ENCODE peak calls at places on chromosomes 12 and 14, in eight cellular contexts. G is endothelial cell, W is IMR-90, I is heart right ventricle, F is mesothelial cell of epicardium, A is ascending aorta, T is fibroblast of pulmonary artery, H is WERI-Rb-1. X is an unnamed sample.

GRCh38 chr14:81565441-81566290 is 32.0 kb upstream of the SEL1L start:
- DNase-seq in G (peak; percentile 26), W (no peak), I (peak; percentile 20), F (no peak), A (no peak), T (peak; percentile 20), H (peak; percentile 43), X (no peak)

GRCh38 chr12:92930421-92930820 is 1.3 kb upstream of the EEA1 start:
- DNase-seq in G (no peak), W (no peak), I (no peak), F (no peak), A (no peak), T (no peak), H (no peak), X (no peak)

GRCh38 chr14:67602995-67603545 is 3.0 kb upstream of the PIGH start:
- DNase-seq in G (no peak), W (no peak), I (no peak), F (no peak), A (no peak), T (no peak), H (no peak), X (no peak)

GRCh38 chr12:96409734-96410133 is 9.5 kb upstream of the CDK17 start:
- DNase-seq in G (no peak), W (no peak), I (no peak), F (no peak), A (no peak), T (no peak), H (no peak), X (no peak)

GRCh38 chr12:57614178-57614947 is 3.1 kb downstream of the ARHGEF25 start:
- DNase-seq in G (no peak), W (peak; percentile 15), I (peak; percentile 75), F (no peak), A (no peak), T (no peak), H (no peak), X (no peak)

GRCh38 chr12:14853966-14854365 is 10.6 kb upstream of the ART4 start:
- DNase-seq in G (no peak), W (no peak), I (no peak), F (no peak), A (no peak), T (no peak), H (no peak), X (no peak)

GRCh38 chr12:96294831-96295230 is 100.7 kb downstream of the ELK3 start:
- DNase-seq in G (no peak), W (peak; percentile 53), I (no peak), F (no peak), A (no peak), T (peak; percentile 47), H (no peak), X (no peak)

GRCh38 chr12:14071833-14072232 is 90.4 kb upstream of the GRIN2B start:
- DNase-seq in G (no peak), W (no peak), I (no peak), F (no peak), A (no peak), T (no peak), H (no peak), X (no peak)

GRCh38 chr12:48995061-48995879 is 3.9 kb downstream of the DDN start:
- DNase-seq in G (peak; percentile 87), W (peak; percentile 73), I (peak; percentile 80), F (peak; percentile 87), A (peak; percentile 86), T (peak; percentile 82), H (peak; percentile 93), X (peak; percentile 94)

GRCh38 chr12:601976-602699 is 61.1 kb downstream of the NINJ2 start:
- DNase-seq in G (no peak), W (no peak), I (no peak), F (no peak), A (no peak), T (no peak), H (no peak), X (no peak)

GRCh38 chr12:117188961-117189724 is 1.1 kb downstream of the FBXO21 start:
- DNase-seq in G (no peak), W (peak; percentile 72), I (peak; percentile 13), F (peak; percentile 41), A (no peak), T (peak; percentile 65), H (no peak), X (no peak)

GRCh38 chr12:23880988-23881387 is 68.5 kb downstream of the SOX5 start:
- DNase-seq in G (no peak), W (no peak), I (no peak), F (no peak), A (no peak), T (no peak), H (peak; percentile 75), X (no peak)

GRCh38 chr12:75889214-75889613 is 142.4 kb downstream of the PHLDA1 start:
- DNase-seq in G (no peak), W (no peak), I (no peak), F (no peak), A (no peak), T (no peak), H (no peak), X (no peak)

GRCh38 chr14:68564826-68565760 is 227.8 kb downstream of the ZFP36L1 start:
- DNase-seq in G (no peak), W (no peak), I (no peak), F (no peak), A (no peak), T (peak; percentile 40), H (no peak), X (no peak)

GRCh38 chr12:113208041-113208934 is 13.0 kb upstream of the TPCN1 start:
- DNase-seq in G (no peak), W (peak; percentile 79), I (peak; percentile 63), F (no peak), A (no peak), T (peak; percentile 38), H (no peak), X (no peak)

GRCh38 chr12:4012073-4012472 is 138.9 kb upstream of the PARP11 start:
- DNase-seq in G (no peak), W (no peak), I (no peak), F (no peak), A (no peak), T (no peak), H (no peak), X (no peak)

GRCh38 chr14:61472801-61473376 is 151.5 kb downstream of the PRKCH start:
- DNase-seq in G (no peak), W (peak; percentile 24), I (no peak), F (no peak), A (no peak), T (peak; percentile 46), H (no peak), X (no peak)

GRCh38 chr12:48159976-48160525 is 2.7 kb upstream of the ASB8 start:
- DNase-seq in G (no peak), W (peak; percentile 21), I (no peak), F (no peak), A (no peak), T (no peak), H (no peak), X (no peak)

GRCh38 chr12:102343361-102344121 is 136.8 kb downstream of the IGF1 start:
- DNase-seq in G (no peak), W (peak; percentile 16), I (no peak), F (no peak), A (no peak), T (peak; percentile 33), H (peak; percentile 50), X (no peak)

DNA sequence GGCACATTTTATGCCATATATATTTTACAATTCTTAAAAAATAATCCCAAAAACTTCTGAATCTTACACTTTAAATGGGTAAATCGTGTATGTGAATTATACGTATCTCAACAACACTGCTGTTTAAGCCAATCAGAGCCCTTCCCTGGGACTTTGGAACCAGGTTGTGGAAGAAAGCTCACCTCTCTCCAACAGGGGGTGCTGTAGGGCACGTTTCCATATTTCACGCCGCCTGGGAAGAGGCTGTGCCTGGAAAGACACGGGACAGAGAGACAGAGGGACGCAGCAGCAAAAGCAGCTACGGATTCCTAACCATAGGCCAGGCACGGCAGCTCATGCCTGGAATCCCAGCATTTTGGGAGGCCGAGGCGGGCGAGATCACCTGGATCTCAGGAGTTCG is 29.4 kb upstream of the FBRSL1 start:
- DNase-seq in G (peak; percentile 43), W (no peak), I (no peak), F (no peak), A (no peak), T (peak; percentile 20), H (peak; percentile 58), X (no peak)
- TF ChIP-seq CTCF in G (peak; percentile 61), W (peak; percentile 16), I (no peak), F (peak; percentile 20), A (no peak), T (peak; percentile 26), H (peak; percentile 60), X (peak; percentile 32)

GRCh38 chr12:72699362-72699761 is 427.2 kb downstream of the TRHDE start:
- DNase-seq in G (no peak), W (no peak), I (no peak), F (no peak), A (no peak), T (no peak), H (no peak), X (no peak)
- TF ChIP-seq CTCF in G (no peak), W (no peak), I (no peak), F (no peak), A (no peak), T (no peak), H (peak; percentile 7), X (no peak)

DNA sequence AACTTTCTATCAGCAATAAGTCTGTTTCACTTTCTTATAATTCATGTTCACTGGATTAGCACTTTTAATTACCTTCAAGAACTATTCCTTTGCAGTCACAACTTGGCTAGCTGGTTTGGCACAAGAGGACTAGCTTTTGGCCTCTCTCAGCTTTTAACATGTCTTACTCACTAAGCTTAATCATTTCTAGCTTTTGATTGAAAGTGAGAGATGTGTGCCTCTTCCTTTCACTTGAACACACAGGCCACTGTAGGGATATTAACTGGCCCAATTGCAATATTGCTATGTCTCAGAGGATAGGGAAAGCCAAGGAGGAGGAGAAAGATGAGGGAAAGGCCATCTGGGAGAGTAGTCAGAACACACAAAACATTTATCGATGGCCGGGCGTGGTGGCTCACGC is 92.7 kb downstream of the PRICKLE1 start:
- DNase-seq in G (no peak), W (no peak), I (no peak), F (no peak), A (no peak), T (no peak), H (no peak), X (no peak)
- TF ChIP-seq CTCF in G (no peak), W (no peak), I (no peak), F (no peak), A (no peak), T (no peak), H (no peak), X (no peak)

GRCh38 chr12:6570264-6570887 is 2.3 kb upstream of the NOP2 start:
- DNase-seq in G (peak; percentile 75), W (no peak), I (no peak), F (no peak), A (no peak), T (peak; percentile 41), H (peak; percentile 82), X (no peak)
- TF ChIP-seq CTCF in G (no peak), W (peak; percentile 30), I (no peak), F (peak; percentile 12), A (peak; percentile 31), T (peak; percentile 48), H (peak; percentile 94), X (peak; percentile 63)

GRCh38 chr12:105278043-105278697 is 42.2 kb upstream of the APPL2 start:
- DNase-seq in G (no peak), W (peak; percentile 25), I (no peak), F (no peak), A (no peak), T (peak; percentile 34), H (no peak), X (no peak)
- TF ChIP-seq CTCF in G (peak; percentile 30), W (peak; percentile 32), I (no peak), F (peak; percentile 20), A (peak; percentile 43), T (peak; percentile 28), H (peak; percentile 10), X (peak; percentile 22)